ENCODE peak calls at places on chromosomes 5 and 9, in five cellular contexts. M is epithelial cell of proximal tubule, B is HFF-Myc, R is ELR, C is omental fat pad. J is an unnamed sample.

GRCh38 chr5:96997265-96997859 is 61.5 kb downstream of the LNPEP start:
- DNase-seq in M (peak), C (no peak), B (no peak), R (peak), J (peak)

GRCh38 chr9:91255327-91255726 is 106.4 kb downstream of the AUH start:
- DNase-seq in M (no peak), R (no peak), B (peak), C (no peak), J (no peak)

GRCh38 chr5:99936911-99937310 is 598.3 kb upstream of the FAM174A start:
- DNase-seq in R (no peak), C (no peak), B (no peak), M (no peak), J (no peak)

GRCh38 chr5:32339198-32339597 is 26.5 kb upstream of the MTMR12 start:
- DNase-seq in M (no peak), C (no peak), B (peak), R (peak), J (no peak)

GRCh38 chr5:135569755-135570452 is 8.9 kb downstream of the CXCL14 start:
- DNase-seq in C (no peak), B (no peak), R (peak), M (no peak), J (no peak)

GRCh38 chr5:133760532-133760931 is 148.2 kb upstream of the FSTL4 start:
- DNase-seq in C (no peak), R (no peak), M (no peak), B (no peak), J (no peak)

GRCh38 chr9:115115924-115116323 is 2.0 kb downstream of the TNC start:
- DNase-seq in C (no peak), M (no peak), R (peak), B (no peak), J (no peak)

GRCh38 chr5:95244479-95244878 is 40.4 kb downstream of the MCTP1 start:
- DNase-seq in R (no peak), M (no peak), C (no peak), B (no peak), J (no peak)

GRCh38 chr9:108755979-108756378 is 99.8 kb downstream of the ACTL7B start:
- DNase-seq in M (no peak), C (no peak), B (no peak), R (no peak), J (no peak)

GRCh38 chr5:169229342-169229892 is 71.5 kb downstream of the SLIT3 start:
- DNase-seq in C (no peak), R (no peak), B (no peak), M (no peak), J (no peak)

GRCh38 chr5:57717555-57717954 is 234.9 kb upstream of the ACTBL2 start:
- DNase-seq in R (no peak), B (no peak), C (no peak), M (no peak), J (no peak)

GRCh38 chr5:175236176-175236575 is 207.8 kb downstream of the DRD1 start:
- DNase-seq in B (no peak), M (no peak), R (no peak), C (no peak), J (no peak)

GRCh38 chr5:38926121-38926520 is 80.3 kb downstream of the OSMR start:
- DNase-seq in C (no peak), R (peak), B (no peak), M (peak), J (peak)

GRCh38 chr5:67030289-67031069 is 166.1 kb downstream of the CD180 start:
- DNase-seq in B (peak), M (no peak), R (peak), C (no peak), J (no peak)

GRCh38 chr5:64883912-64884311 is 115.2 kb downstream of the CWC27 start:
- DNase-seq in B (no peak), M (no peak), C (no peak), R (peak), J (no peak)

GRCh38 chr9:124267271-124267807 is 9.6 kb downstream of the NEK6 start:
- DNase-seq in C (no peak), B (no peak), M (no peak), R (peak), J (peak)

GRCh38 chr5:85293139-85293785 is 908.6 kb upstream of the EDIL3 start:
- DNase-seq in B (no peak), M (peak), R (no peak), C (no peak), J (no peak)

GRCh38 chr5:157006262-157006661 is 43.2 kb upstream of the TIMD4 start:
- DNase-seq in B (no peak), R (no peak), M (no peak), C (no peak), J (no peak)

GRCh38 chr5:141630570-141631140 is 6.0 kb downstream of the HDAC3 start:
- DNase-seq in R (no peak), C (no peak), M (no peak), B (no peak), J (no peak)

GRCh38 chr9:127598839-127599549 is 13.1 kb upstream of the STXBP1 start:
- DNase-seq in R (no peak), C (no peak), B (no peak), M (no peak), J (no peak)

GRCh38 chr9:114108016-114108833 is 9.1 kb upstream of the KIF12 start:
- DNase-seq in B (peak), R (peak), M (no peak), C (peak), J (no peak)

GRCh38 chr9:4293293-4293931 is 6.5 kb downstream of the GLIS3 start:
- DNase-seq in R (peak), B (peak), M (peak), C (no peak), J (peak)

GRCh38 chr5:172339264-172340180 is 56.0 kb upstream of the UBTD2 start:
- DNase-seq in M (no peak), C (no peak), B (no peak), R (no peak), J (no peak)

GRCh38 chr5:35781181-35781580 is 75.5 kb upstream of the IL7R start:
- DNase-seq in M (no peak), C (no peak), R (no peak), B (no peak), J (no peak)

GRCh38 chr9:84990850-84991505 is 321.4 kb downstream of the NTRK2 start:
- DNase-seq in R (no peak), C (no peak), M (no peak), B (no peak), J (no peak)

GRCh38 chr5:34929720-34930526 is 564 bp downstream of the DNAJC21 start:
- DNase-seq in M (peak), R (peak), B (no peak), C (peak), J (no peak)

GRCh38 chr5:149326611-149327010 is 18.7 kb upstream of the GRPEL2 start:
- DNase-seq in B (no peak), M (no peak), R (no peak), C (no peak), J (no peak)

GRCh38 chr5:87581661-87582060 is 168.9 kb upstream of the CCNH start:
- DNase-seq in B (no peak), C (no peak), M (no peak), R (no peak), J (no peak)

GRCh38 chr5:10563940-10564837 is at the start of gene ANKRD33B:
- DNase-seq in C (peak), M (no peak), R (peak), B (no peak), J (no peak)

GRCh38 chr5:168057905-168058304 is 233.5 kb upstream of the WWC1 start:
- DNase-seq in M (no peak), R (no peak), B (no peak), C (no peak), J (no peak)

GRCh38 chr9:70921126-70921525 is 200.3 kb downstream of the TRPM3 start:
- DNase-seq in B (no peak), M (no peak), R (peak), C (no peak), J (no peak)

GRCh38 chr5:79183617-79184016 is 52.3 kb upstream of the JMY start:
- DNase-seq in R (no peak), C (no peak), B (no peak), M (no peak), J (no peak)

GRCh38 chr5:148499461-148499860 is 115.7 kb downstream of the FBXO38 start:
- DNase-seq in M (no peak), C (no peak), B (no peak), R (peak), J (no peak)

GRCh38 chr9:125343518-125344284 is 82.1 kb downstream of the GAPVD1 start:
- DNase-seq in M (peak), R (peak), C (no peak), B (peak), J (peak)

GRCh38 chr9:120136685-120137084 is 443.3 kb downstream of the CDK5RAP2 start:
- DNase-seq in R (no peak), B (no peak), C (no peak), M (no peak), J (no peak)

GRCh38 chr9:112945620-112946208 is 55.0 kb upstream of the SLC46A2 start:
- DNase-seq in B (no peak), C (no peak), R (no peak), M (no peak), J (no peak)

GRCh38 chr9:131799177-131799823 is 59.4 kb upstream of the RAPGEF1 start:
- DNase-seq in B (no peak), C (no peak), R (peak), M (no peak), J (no peak)

J was measured in kidney epithelial cell.